ENCODE peak calls at places on chromosome 2, in nine cellular contexts. A, P, S, U, I, O, K, B and R are unnamed samples. For H3K27me3 and H3K4me1, the result is how much of the 10 kb centered on the place peaks cover.

GRCh38 chr2:30222636-30223360 is 8.5 kb upstream of the LBH start:
- DNase-seq in A (no peak), U (no peak), B (no peak), K (no peak), S (no peak), O (no peak), I (no peak), P (no peak), R (no peak)

GRCh38 chr2:62277688-62278087 is 81.8 kb downstream of the B3GNT2 start:
- DNase-seq in U (peak), K (no peak), P (no peak), S (no peak), A (no peak), O (no peak), B (no peak), I (no peak), R (no peak)

GRCh38 chr2:36534275-36534799 is 63.6 kb downstream of the FEZ2 start:
- DNase-seq in O (no peak), A (no peak), P (no peak), I (no peak), K (no peak), B (no peak), U (no peak), S (no peak), R (no peak)

GRCh38 chr2:47422560-47422959 is 19.6 kb downstream of the MSH2 start:
- DNase-seq in P (peak), O (peak), I (no peak), S (no peak), B (no peak), K (no peak), U (no peak), A (no peak), R (no peak)

GRCh38 chr2:240107386-240107785 is 28.7 kb downstream of the COPS9 start:
- DNase-seq in K (peak), A (no peak), B (no peak), I (no peak), P (no peak), U (no peak), S (no peak), O (no peak), R (no peak)

GRCh38 chr2:147091448-147091847 is 753.4 kb upstream of the ACVR2A start:
- DNase-seq in P (no peak), B (no peak), S (no peak), U (no peak), O (no peak), K (no peak), I (no peak), A (no peak), R (no peak)

GRCh38 chr2:202613479-202613878 is 21.3 kb upstream of the FAM117B start:
- DNase-seq in K (no peak), P (no peak), B (no peak), U (no peak), O (no peak), I (no peak), A (no peak), S (no peak), R (no peak)

GRCh38 chr2:10941383-10941782 is 29.6 kb downstream of the KCNF1 start:
- DNase-seq in I (no peak), U (no peak), A (no peak), P (no peak), B (no peak), S (no peak), K (no peak), O (no peak), R (no peak)

GRCh38 chr2:64260817-64261216 is 116.6 kb upstream of the PELI1 start:
- DNase-seq in U (no peak), P (no peak), B (peak), O (no peak), K (peak), A (peak), S (peak), I (no peak), R (peak)

GRCh38 chr2:166862582-166863132 is 25.6 kb upstream of the XIRP2 start:
- DNase-seq in K (no peak), A (no peak), B (no peak), S (no peak), P (no peak), U (no peak), I (no peak), O (no peak), R (no peak)

GRCh38 chr2:113791697-113792590 is 35.5 kb upstream of the SLC35F5 start:
- DNase-seq in U (no peak), K (no peak), B (no peak), I (no peak), A (no peak), S (no peak), P (peak), O (peak), R (no peak)

GRCh38 chr2:120326048-120326447 is 19.9 kb upstream of the INHBB start:
- DNase-seq in U (no peak), P (no peak), S (no peak), O (no peak), K (no peak), B (no peak), A (no peak), I (no peak), R (no peak)

GRCh38 chr2:40041983-40042382 is 262.9 kb upstream of the THUMPD2 start:
- DNase-seq in O (peak), B (no peak), S (no peak), K (no peak), U (no peak), A (no peak), I (no peak), P (peak), R (no peak)

GRCh38 chr2:149076863-149077412 is 38.4 kb downstream of the LYPD6B start:
- DNase-seq in U (no peak), K (peak), P (no peak), S (no peak), O (no peak), I (peak), B (no peak), A (no peak), R (no peak)

GRCh38 chr2:218031771-218032257 is 29.0 kb upstream of the TNS1 start:
- DNase-seq in S (no peak), B (no peak), U (no peak), O (no peak), A (no peak), I (no peak), P (peak), K (peak), R (no peak)

GRCh38 chr2:58562281-58562680 is 321.2 kb upstream of the FANCL start:
- DNase-seq in K (no peak), B (no peak), P (peak), O (no peak), U (no peak), A (no peak), I (no peak), S (no peak), R (no peak)

GRCh38 chr2:84946204-84947009 is 24.6 kb upstream of the KCMF1 start:
- DNase-seq in K (no peak), O (peak), A (no peak), B (no peak), I (no peak), S (no peak), U (peak), P (peak), R (peak)

GRCh38 chr2:127293758-127294562 is at the start of gene ERCC3:
- DNase-seq in A (peak), O (peak), S (peak), K (peak), B (peak), U (peak), I (peak), P (peak), R (peak)

GRCh38 chr2:43224571-43225092 is 1.8 kb downstream of the ZFP36L2 start:
- DNase-seq in U (peak), I (peak), K (peak), P (no peak), S (peak), A (peak), B (peak), O (peak), R (no peak)

GRCh38 chr2:101473581-101473910 is 1.4 kb downstream of the RFX8 start:
- DNase-seq in A (no peak), S (no peak), P (no peak), O (peak), K (no peak), I (no peak), U (no peak), B (no peak), R (no peak)

GRCh38 chr2:165164201-165164600 is 39.6 kb downstream of the SCN3A start:
- DNase-seq in I (no peak), S (no peak), U (no peak), O (peak), A (no peak), B (no peak), K (no peak), P (no peak), R (no peak)

GRCh38 chr2:127149384-127149783 is 42.4 kb upstream of the BIN1 start:
- DNase-seq in B (no peak), P (peak), S (no peak), I (no peak), U (no peak), O (peak), K (no peak), A (no peak), R (no peak)

GRCh38 chr2:112162956-112163355 is 24.8 kb downstream of the FBLN7 start:
- DNase-seq in K (no peak), O (no peak), B (no peak), I (no peak), S (no peak), A (no peak), P (no peak), U (no peak), R (no peak)

GRCh38 chr2:134773372-134774073 is 54.7 kb upstream of the TMEM163 start:
- DNase-seq in A (no peak), U (no peak), K (no peak), B (peak), P (no peak), O (no peak), S (no peak), I (no peak), R (no peak)

GRCh38 chr2:215982465-215982875 is 30.9 kb downstream of the MREG start:
- DNase-seq in I (no peak), O (peak), K (no peak), S (peak), B (peak), A (no peak), P (peak), U (peak), R (no peak)

GRCh38 chr2:211591456-211591855 is 947.1 kb downstream of the ERBB4 start:
- DNase-seq in O (no peak), B (no peak), U (no peak), K (no peak), A (no peak), I (peak), S (no peak), P (no peak), R (no peak)
- H3K27me3 ChIP-seq in O (under half), B (under half), U (under half), K (under half), A (under half), I (under half), S (under half), P (under half), R (under half)

DNA sequence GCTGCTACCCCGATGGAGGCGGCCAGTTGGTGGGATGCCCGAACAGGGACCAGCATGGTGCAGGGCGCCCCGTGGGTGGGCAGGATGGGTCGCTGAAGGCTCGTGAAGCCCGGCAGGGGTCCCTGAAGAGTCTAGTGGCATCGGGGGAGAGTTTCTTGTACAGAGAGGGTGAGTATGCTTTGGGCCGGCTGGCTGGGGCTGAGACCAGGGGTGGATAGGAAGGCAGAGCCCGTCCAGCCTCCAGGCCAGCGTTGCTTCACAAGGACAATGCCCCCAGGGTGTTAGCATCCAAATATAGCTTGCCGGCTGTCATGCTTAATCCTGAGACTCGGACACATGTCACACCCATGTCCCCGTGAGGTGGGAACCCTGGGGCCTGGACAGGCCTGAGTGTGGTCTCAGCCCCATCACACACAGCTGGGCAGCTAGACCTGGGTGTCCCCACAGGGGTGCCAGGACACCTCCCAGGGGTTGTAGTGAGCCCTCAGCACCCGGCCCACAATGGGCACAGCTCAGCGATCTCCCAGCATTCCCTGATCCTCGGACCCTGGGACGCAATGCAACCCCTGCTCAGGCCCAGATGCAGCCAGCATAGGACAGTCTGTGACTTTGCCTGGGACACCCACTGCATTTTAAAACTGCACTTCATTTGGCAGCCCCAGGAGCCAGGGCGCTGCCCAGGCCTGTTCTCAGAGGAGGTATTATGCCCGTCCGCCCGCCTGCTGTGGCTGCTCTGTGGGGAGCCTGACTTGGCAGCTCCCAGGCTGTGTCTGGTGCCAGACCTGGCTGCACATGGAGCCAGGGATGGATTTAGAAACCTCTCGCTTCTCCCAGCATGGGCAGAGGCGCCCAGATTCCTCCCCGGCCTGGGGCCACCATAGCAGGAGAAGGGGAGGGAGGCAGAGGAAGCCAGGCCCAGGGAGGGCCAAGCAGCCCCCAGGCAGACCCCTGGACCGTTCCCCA is 36.4 kb downstream of the RAMP1 start:
- DNase-seq in B (peak), P (peak), I (no peak), U (no peak), A (peak), S (peak), O (no peak), K (no peak), R (no peak)
- H3K4me1 ChIP-seq in B (half or more), P (under half), I (under half), U (under half), A (half or more), S (under half), O (under half), K (under half), R (under half)

DNA sequence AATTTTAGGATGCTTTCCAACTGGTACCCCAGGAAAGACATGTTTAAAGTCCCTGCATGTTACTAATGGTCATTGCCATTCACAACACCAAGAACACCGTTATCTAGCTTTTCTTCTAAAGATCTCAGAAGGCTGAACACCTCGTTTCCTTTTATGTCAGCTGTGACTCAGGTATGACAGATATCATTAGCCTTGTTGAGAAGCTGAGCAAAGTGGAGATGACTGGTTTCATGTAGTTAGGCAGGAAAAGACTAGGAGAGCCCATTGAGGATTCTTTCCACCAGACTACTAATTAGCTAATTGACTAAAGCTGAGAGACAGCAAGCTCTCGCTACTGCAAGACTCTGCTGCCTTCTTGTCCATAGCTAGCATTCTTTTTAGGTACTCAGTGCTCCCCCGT is 32.0 kb upstream of the ARL5A start:
- DNase-seq in A (no peak), I (no peak), S (no peak), U (no peak), B (no peak), O (no peak), P (peak), K (no peak), R (no peak)
- H3K27me3 ChIP-seq in A (under half), I (under half), S (under half), U (under half), B (under half), O (under half), P (under half), K (under half), R (under half)

GRCh38 chr2:86650188-86650587 is 26.5 kb upstream of the RNF103 start:
- DNase-seq in S (no peak), K (no peak), P (no peak), U (no peak), O (no peak), A (no peak), B (no peak), I (no peak), R (no peak)
- H3K4me1 ChIP-seq in S (under half), K (under half), P (under half), U (under half), O (under half), A (under half), B (under half), I (under half), R (under half)

DNA sequence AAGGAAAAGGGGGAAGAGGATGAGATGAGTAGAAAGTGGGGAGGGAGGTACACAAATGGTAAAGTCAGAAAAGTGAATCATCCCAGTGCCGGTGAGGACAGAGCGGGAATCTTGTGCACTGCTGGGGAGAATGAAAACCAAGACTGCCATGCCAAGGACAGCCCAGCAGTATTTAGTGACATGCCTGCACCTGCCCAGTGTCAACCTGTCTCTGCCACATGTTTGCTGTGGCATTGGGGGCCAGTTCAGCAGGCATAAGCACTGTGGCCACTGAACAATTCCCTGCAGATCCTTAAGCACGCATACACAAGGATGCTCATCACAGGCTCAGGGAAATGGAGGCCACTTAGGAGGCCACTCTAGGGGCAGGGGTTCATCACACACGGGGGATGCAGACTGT is 5.2 kb upstream of the KCNK3 start:
- DNase-seq in U (no peak), O (no peak), K (no peak), P (peak), B (peak), I (no peak), S (no peak), A (no peak), R (no peak)
- H3K27me3 ChIP-seq in U (under half), O (half or more), K (under half), P (under half), B (under half), I (under half), S (under half), A (under half), R (under half)

DNA sequence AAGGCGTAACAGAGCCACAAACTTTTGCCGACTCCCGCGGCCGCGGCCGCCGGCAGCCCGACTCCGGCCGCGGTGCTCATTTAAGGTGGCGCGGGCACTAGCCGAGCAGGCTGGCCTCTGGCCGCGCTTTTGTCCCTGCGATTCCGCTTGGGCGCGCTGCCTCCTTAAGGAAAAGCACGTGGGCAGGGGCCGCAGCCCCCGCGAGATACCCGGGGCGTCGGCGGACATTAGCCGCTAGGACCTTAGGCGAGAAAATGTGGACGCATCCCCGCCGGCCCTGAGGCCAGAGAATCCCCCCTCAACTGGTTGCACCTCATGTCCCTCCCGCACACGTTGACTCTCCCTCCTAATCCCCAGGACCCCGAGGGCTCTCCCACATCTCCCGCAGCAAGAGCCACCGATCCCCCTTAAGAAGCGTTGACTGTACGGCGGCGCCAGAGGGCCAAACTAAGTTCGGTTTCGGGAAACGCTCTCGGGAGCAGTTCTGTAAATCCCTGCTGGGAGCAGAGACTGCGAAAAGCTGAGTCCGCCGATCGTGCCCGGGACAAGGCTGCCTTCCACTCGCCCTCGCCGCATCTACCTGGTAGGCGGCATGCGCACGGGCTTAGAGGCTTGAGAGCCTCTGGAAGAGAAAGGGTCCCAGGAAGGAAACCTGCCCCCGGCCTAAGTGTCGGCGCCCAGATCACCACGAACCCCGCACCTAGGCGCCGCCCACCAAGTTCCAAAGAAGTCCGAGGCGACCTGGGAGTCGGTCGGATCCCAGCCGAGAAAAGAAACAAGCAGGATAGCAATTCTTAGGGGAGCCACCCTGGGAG is 1.8 kb upstream of the SATB2 start:
- DNase-seq in P (peak), I (peak), O (peak), K (peak), B (peak), S (peak), A (peak), U (peak), R (peak)
- H3K4me1 ChIP-seq in P (under half), I (under half), O (under half), K (under half), B (under half), S (under half), A (under half), U (under half), R (under half)

GRCh38 chr2:95342556-95343320 is 45.6 kb downstream of the KCNIP3 start:
- DNase-seq in U (no peak), K (no peak), I (no peak), O (no peak), A (no peak), P (no peak), B (no peak), S (peak), R (no peak)
- H3K27me3 ChIP-seq in U (under half), K (half or more), I (half or more), O (under half), A (under half), P (under half), B (under half), S (under half), R (under half)

GRCh38 chr2:28544915-28545589 is 49.2 kb downstream of the PLB1 start:
- DNase-seq in I (no peak), K (no peak), U (peak), B (no peak), A (no peak), S (no peak), O (peak), P (peak), R (peak)

GRCh38 chr2:28547223-28547860 is 51.5 kb downstream of the PLB1 start:
- DNase-seq in U (no peak), A (no peak), K (no peak), O (no peak), B (no peak), I (no peak), P (no peak), S (no peak), R (no peak)

GRCh38 chr2:28546242-28546641 is 50.4 kb downstream of the PLB1 start:
- DNase-seq in S (no peak), A (no peak), B (no peak), I (no peak), P (no peak), U (no peak), O (no peak), K (no peak), R (no peak)

GRCh38 chr2:28544405-28544914 is 48.6 kb downstream of the PLB1 start:
- DNase-seq in A (no peak), B (no peak), K (peak), S (no peak), P (no peak), O (no peak), U (peak), I (peak), R (peak)

GRCh38 chr2:28545590-28546195 is 49.8 kb downstream of the PLB1 start:
- DNase-seq in S (no peak), P (peak), B (no peak), U (no peak), O (no peak), A (no peak), K (no peak), I (no peak), R (no peak)
- H3K4me1 ChIP-seq in S (under half), P (under half), B (under half), U (under half), O (under half), A (under half), K (under half), I (under half), R (under half)

GRCh38 chr2:2291500-2292260 is 39.4 kb downstream of the MYT1L start:
- DNase-seq in O (no peak), A (no peak), K (peak), S (no peak), U (peak), I (peak), B (peak), P (no peak), R (no peak)
- H3K27me3 ChIP-seq in O (under half), A (under half), K (under half), S (under half), U (under half), I (under half), B (under half), P (under half), R (under half)